ENCODE peak calls at places on chromosomes 16 and 17, in four cellular contexts. K is GM12891, X is K562, S is GM12878. U is an unnamed sample.

GRCh38 chr17:64679710-64680216 is 17.7 kb upstream of the SMURF2 start:
- DNase-seq in K (no peak), X (no peak), S (no peak), U (no peak)

GRCh38 chr17:62847426-62847825 is 39.3 kb upstream of the MARCHF10 start:
- DNase-seq in K (no peak), X (no peak), S (no peak), U (no peak)

GRCh38 chr17:75652934-75653549 is 13.9 kb downstream of the RECQL5 start:
- DNase-seq in K (peak), X (peak), S (no peak), U (no peak)

GRCh38 chr17:47222032-47222431 is 12.9 kb downstream of the MYL4 start:
- DNase-seq in K (no peak), X (no peak), S (no peak), U (no peak)

GRCh38 chr16:53068423-53068833 is 13.6 kb downstream of the CHD9 start:
- DNase-seq in K (no peak), X (no peak), S (no peak), U (no peak)

GRCh38 chr16:11604783-11605563 is 18.3 kb upstream of the LITAF start:
- DNase-seq in K (no peak), X (no peak), S (no peak), U (no peak)

GRCh38 chr17:41464682-41465081 is 2.5 kb downstream of the KRT32 start:
- DNase-seq in K (no peak), X (no peak), S (no peak), U (no peak)

GRCh38 chr16:49514391-49514980 is 140.9 kb downstream of the C16orf78 start:
- DNase-seq in K (no peak), X (no peak), S (no peak), U (no peak)

GRCh38 chr17:39094607-39095308 is 56.7 kb downstream of the PLXDC1 start:
- DNase-seq in K (no peak), X (no peak), S (no peak), U (no peak)

GRCh38 chr17:50205111-50205821 is 3.8 kb upstream of the COL1A1 start:
- DNase-seq in K (no peak), X (peak), S (no peak), U (no peak)

GRCh38 chr17:77631307-77631706 is 327.2 kb upstream of the TNRC6C start:
- DNase-seq in K (no peak), X (no peak), S (no peak), U (no peak)

GRCh38 chr16:56931253-56931768 is 631 bp upstream of the HERPUD1 start:
- DNase-seq in K (no peak), X (no peak), S (peak), U (no peak)

GRCh38 chr17:61219460-61219859 is 180.2 kb upstream of the TBX2 start:
- DNase-seq in K (no peak), X (no peak), S (no peak), U (no peak)

GRCh38 chr16:89912143-89912542 is 6.5 kb upstream of the MC1R start:
- DNase-seq in K (no peak), X (no peak), S (no peak), U (no peak)

GRCh38 chr16:89910717-89911354 is 7.8 kb upstream of the MC1R start:
- DNase-seq in K (no peak), X (no peak), S (no peak), U (no peak)

GRCh38 chr16:89908236-89908635 is 10.4 kb upstream of the MC1R start:
- DNase-seq in K (no peak), X (no peak), S (no peak), U (no peak)

GRCh38 chr16:89911375-89911774 is 7.3 kb upstream of the MC1R start:
- DNase-seq in K (no peak), X (no peak), S (no peak), U (no peak)

GRCh38 chr16:89909777-89910716 is 8.6 kb upstream of the MC1R start:
- DNase-seq in K (peak), X (peak), S (no peak), U (peak)
- TF ChIP-seq SPI1 in K (peak), X (no peak), S (no peak), U (no peak)

GRCh38 chr16:30658731-30659506 is 688 bp downstream of the FBRS start:
- DNase-seq in K (peak), X (peak), S (peak), U (peak)

GRCh38 chr16:30660424-30661251 is 2.4 kb downstream of the FBRS start:
- DNase-seq in K (no peak), X (peak), S (no peak), U (no peak)

GRCh38 chr16:30656974-30657865 is 1.0 kb upstream of the FBRS start:
- DNase-seq in K (no peak), X (no peak), S (no peak), U (no peak)

GRCh38 chr16:30657866-30658730 is at the start of gene FBRS:
- DNase-seq in K (peak), X (peak), S (peak), U (peak)

DNA sequence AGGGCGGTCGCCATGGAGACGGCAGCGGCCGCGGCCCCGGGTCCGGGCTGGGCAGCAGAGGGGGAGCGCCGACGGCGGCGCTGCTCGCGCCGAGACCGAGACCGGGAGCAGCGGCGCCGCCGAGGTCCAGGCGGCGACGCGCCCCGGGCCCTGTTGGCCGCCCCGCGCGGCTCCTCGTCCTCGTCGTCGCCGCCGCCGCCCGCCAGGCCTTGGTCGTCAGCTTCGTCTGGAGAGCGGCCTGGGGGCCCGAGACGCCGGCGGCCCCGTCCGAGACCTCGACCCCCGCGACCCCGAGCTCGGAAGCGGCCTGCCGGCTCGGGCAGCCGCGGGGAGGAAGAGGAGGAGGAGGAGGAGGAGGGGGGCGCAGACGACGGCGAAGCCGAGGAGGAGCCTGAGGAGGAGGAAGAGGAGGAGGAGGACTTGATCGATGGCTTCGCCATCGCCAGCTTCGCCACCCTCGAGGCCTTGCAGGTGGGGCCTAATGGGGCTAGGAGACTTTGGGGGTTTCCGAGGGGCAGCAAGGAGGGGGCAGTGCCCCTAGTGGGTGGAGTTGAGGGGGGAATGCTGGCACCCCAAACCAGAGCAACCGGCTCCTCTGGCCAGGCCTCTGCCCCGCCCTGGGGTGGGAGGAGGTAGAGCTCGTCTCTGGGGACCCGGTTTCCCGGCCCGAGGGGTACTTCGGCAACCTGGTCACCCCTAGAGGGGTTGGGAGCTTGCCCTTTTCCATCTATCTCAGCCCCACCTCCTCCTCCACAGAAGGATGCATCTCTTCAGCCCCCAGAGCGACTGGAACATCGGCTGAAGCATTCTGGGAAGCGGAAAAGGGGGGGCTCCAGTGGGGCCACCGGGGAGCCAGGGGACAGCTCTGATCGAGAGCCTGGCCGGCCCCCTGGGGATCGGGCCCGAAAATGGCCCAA is 1.5 kb downstream of the FBRS start:
- DNase-seq in K (no peak), X (peak), S (no peak), U (no peak)
- TF ChIP-seq SPI1 in K (no peak), X (no peak), S (no peak), U (no peak)

DNA sequence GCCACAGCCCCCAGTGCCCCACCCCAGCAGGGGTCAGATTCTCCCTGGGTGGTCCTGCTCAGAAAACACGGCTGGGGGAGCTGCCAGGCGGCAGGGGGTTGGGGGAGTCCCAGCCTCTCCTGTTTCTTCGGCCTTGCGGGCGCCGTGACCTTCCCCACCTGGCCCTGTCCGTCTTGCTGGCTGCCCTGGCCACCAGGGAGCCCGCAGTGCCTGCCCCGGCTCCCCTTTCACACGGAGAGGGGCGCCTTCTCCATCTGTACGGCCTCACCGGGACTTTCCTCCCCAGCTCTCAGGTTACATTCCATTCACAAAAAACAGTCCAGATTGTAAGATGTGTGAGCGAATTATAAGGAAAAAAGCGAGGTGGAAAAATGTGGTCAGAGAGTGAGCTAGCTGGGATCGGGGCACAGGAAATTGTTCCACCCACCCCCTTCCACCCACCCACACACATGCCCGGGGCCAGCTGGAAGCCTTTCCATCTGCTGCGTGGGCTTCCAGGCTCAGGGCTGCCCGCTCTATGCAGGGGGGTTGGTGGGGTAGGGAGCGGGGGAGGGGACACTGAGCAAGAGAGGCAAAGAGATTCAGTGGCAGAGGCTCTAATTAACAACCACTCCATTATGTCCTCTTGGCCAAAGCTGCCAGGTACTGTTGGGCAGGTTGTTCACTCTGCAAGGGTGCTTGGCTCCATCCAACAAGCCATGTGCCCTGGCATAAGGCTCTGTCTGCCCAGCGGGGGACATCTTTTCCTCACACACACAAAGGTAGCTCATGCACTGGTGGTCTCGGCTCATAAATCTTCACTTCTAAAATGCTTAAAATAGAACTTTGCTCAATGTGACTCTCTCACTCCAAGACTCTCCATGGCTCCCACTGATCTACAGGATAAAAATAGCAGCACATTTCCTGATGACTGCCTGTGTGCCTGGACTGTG is 14.7 kb upstream of the CIBAR2 start:
- DNase-seq in K (no peak), X (peak), S (no peak), U (no peak)
- TF ChIP-seq SPI1 in K (no peak), X (no peak), S (no peak), U (no peak)

DNA sequence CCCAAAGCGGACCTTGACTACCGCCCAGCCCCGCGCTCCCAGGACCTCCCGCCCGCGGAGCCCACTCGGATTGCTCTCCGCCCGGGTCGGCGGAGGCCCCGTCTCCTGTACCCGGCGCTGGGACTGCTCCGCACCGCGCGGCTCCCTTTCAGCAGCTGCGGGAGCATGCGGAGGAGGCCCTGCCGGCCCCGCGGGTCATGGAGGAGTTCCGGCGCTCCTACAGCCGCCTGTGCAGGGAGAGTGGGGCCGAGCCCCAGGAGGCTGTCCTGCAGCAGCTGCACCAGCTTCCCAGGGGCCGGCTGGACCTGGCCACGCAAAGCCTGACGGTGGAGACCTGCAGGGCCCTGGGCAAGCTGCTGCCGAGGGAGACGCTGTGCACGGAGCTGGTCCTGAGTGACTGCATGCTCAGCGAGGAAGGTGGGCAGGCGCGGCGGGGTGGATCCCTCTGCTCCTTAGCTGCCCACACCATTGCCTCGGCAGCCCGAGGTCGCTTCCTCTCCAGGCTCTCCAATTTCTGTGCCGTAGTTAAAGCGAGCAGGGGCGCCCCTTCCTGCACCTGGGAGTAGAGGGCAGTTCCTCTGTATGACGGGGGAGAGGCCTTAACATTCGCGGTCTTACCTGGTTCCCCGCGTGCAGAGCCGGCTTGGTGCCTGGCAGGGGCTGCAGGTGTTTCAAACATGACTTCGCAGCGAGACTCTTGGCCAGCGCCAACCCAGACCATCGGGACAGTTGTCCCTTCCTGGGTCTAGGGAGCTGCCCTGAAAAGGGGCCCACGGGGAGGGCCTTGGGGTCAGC is 539 bp downstream of the LRRC45 start:
- DNase-seq in K (no peak), X (no peak), S (no peak), U (peak)
- TF ChIP-seq SPI1 in K (no peak), X (no peak), S (peak), U (peak)

GRCh38 chr17:81331527-81332043 is 36.5 kb upstream of the SLC38A10 start:
- DNase-seq in K (no peak), X (peak), S (no peak), U (no peak)
- TF ChIP-seq SPI1 in K (no peak), X (no peak), S (no peak), U (no peak)

GRCh38 chr16:79282806-79283205 is 317.7 kb downstream of the MAF start:
- DNase-seq in K (no peak), X (no peak), S (no peak), U (no peak)

GRCh38 chr16:79274197-79274596 is 326.3 kb downstream of the MAF start:
- DNase-seq in K (no peak), X (no peak), S (no peak), U (no peak)

GRCh38 chr16:79283578-79283977 is 317.0 kb downstream of the MAF start:
- DNase-seq in K (no peak), X (no peak), S (no peak), U (no peak)

GRCh38 chr16:79276506-79276905 is 324.0 kb downstream of the MAF start:
- DNase-seq in K (no peak), X (no peak), S (no peak), U (no peak)

GRCh38 chr16:79278506-79278905 is 322.0 kb downstream of the MAF start:
- DNase-seq in K (no peak), X (no peak), S (no peak), U (no peak)
- TF ChIP-seq SPI1 in K (no peak), X (no peak), S (no peak), U (no peak)

GRCh38 chr17:1003633-1003971 is 6.7 kb downstream of the TIMM22 start:
- DNase-seq in K (no peak), X (no peak), S (no peak), U (no peak)

GRCh38 chr17:1000597-1001490 is 3.9 kb downstream of the TIMM22 start:
- DNase-seq in K (no peak), X (no peak), S (no peak), U (no peak)

GRCh38 chr17:1002412-1002753 is 5.5 kb downstream of the TIMM22 start:
- DNase-seq in K (no peak), X (no peak), S (no peak), U (no peak)

GRCh38 chr17:1002771-1003555 is 6.0 kb downstream of the TIMM22 start:
- DNase-seq in K (no peak), X (no peak), S (no peak), U (no peak)

GRCh38 chr17:1001640-1002411 is 4.9 kb downstream of the TIMM22 start:
- DNase-seq in K (no peak), X (no peak), S (no peak), U (no peak)
- TF ChIP-seq SPI1 in K (no peak), X (no peak), S (no peak), U (no peak)

U was measured in HL-60.